ENCODE peak calls at places on chromosomes 7 and 10, in four cellular contexts. K is stomach, E is A549, Y is iPS DF 6.9. J is an unnamed sample.
A peak's percentile ranks its signal among the peaks of the same experiment; 100 is the strongest.

GRCh38 chr7:73533742-73534141 is 11.6 kb upstream of the BAZ1B start:
- DNase-seq in Y (no peak), K (no peak), E (no peak), J (no peak)

GRCh38 chr10:27618906-27619305 is 114.8 kb downstream of the RAB18 start:
- DNase-seq in K (no peak), Y (no peak), E (no peak), J (no peak)

GRCh38 chr10:26810435-26811026 is 50.2 kb downstream of the ABI1 start:
- DNase-seq in K (no peak), Y (no peak), E (peak; percentile 16), J (no peak)

GRCh38 chr7:28419717-28420116 is 7.4 kb downstream of the CREB5 start:
- DNase-seq in E (peak; percentile 47), K (no peak), Y (no peak), J (no peak)

GRCh38 chr10:86411281-86411841 is 44.8 kb upstream of the GRID1 start:
- DNase-seq in Y (no peak), E (peak; percentile 48), K (no peak), J (no peak)

GRCh38 chr7:139619367-139619657 is 95.8 kb downstream of the CLEC2L start:
- DNase-seq in E (no peak), K (no peak), Y (no peak), J (no peak)

GRCh38 chr7:129951076-129952011 is 1.4 kb downstream of the UBE2H start:
- DNase-seq in Y (no peak), E (no peak), K (no peak), J (no peak)

GRCh38 chr7:47526466-47526865 is 55.4 kb downstream of the TNS3 start:
- DNase-seq in E (no peak), K (no peak), Y (no peak), J (no peak)

GRCh38 chr10:70678757-70679489 is 6.6 kb downstream of the ADAMTS14 start:
- DNase-seq in Y (no peak), K (no peak), E (no peak), J (no peak)

GRCh38 chr7:108028111-108028510 is 25.1 kb upstream of the LAMB1 start:
- DNase-seq in Y (no peak), K (peak; percentile 34), E (peak; percentile 92), J (peak; percentile 54)

GRCh38 chr10:72846225-72846624 is 47.3 kb upstream of the OIT3 start:
- DNase-seq in Y (no peak), E (peak; percentile 64), K (no peak), J (no peak)

GRCh38 chr10:95540514-95541052 is 20.6 kb downstream of the SORBS1 start:
- DNase-seq in Y (no peak), K (no peak), E (no peak), J (no peak)

GRCh38 chr7:35424869-35425495 is 171.1 kb upstream of the TBX20 start:
- DNase-seq in K (peak; percentile 65), Y (peak; percentile 31), E (peak; percentile 61), J (peak; percentile 53)

GRCh38 chr7:27409776-27410175 is 167.2 kb downstream of the EVX1 start:
- DNase-seq in K (no peak), Y (no peak), E (no peak), J (no peak)

GRCh38 chr10:72044417-72045041 is 43.8 kb downstream of the SPOCK2 start:
- DNase-seq in E (peak; percentile 43), K (peak; percentile 79), Y (no peak), J (peak; percentile 39)

DNA sequence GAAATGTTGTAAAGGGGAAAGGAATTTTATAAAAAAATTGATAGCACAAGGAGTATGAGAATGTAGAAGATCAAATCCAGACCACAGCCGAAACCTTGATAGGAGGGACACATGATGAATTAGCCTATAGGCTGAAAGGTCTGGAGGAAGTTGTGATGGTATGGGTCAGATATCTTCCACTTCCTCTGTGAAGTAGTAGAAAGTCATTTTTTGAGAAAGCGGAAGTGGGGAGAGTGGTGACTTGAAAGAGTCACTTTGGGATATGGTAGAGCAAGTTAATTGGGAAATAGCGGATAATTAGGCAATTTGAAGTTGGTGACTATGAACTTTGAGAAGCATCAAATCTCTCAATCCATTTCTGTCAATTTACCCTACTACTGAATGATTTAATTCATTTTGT is 99.4 kb downstream of the GRM8 start:
- DNase-seq in E (no peak), Y (no peak), K (no peak), J (no peak)
- H3K9me3 ChIP-seq in E (no peaks in the 10 kb centered on the region), Y (no peaks in the 10 kb centered on the region), K (no peaks in the 10 kb centered on the region), J (no peaks in the 10 kb centered on the region)

DNA sequence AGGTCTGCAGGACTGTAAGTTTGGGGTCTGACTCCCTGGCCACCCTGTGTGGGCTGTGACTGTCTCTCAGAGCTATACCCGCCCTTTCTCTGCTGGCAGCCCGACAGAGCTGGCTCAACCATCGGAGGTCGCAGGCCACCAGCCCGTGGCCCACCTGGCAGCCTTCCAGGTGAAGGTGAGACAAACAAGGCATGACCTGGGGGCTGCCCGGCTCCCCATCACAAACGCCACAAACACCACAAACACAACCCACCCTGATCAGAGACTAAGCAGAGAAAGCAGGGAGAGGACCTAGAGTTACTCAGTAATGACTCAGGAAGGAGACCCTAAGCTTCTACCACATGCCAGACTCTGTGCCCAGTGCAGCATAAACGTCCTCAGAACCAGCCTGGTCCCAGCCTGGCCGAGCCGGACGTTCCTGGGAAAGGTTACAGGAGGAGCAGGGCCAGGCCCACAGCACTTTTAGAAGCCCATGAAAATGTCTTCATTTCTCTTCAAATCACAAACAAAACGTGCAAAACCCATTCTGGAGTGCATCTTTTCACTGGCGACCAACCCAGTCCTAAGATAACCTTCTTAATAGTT is 66.9 kb downstream of the MKI67 start:
- DNase-seq in E (no peak), Y (no peak), K (no peak), J (peak; percentile 16)
- H3K4me1 ChIP-seq in E (no peaks in the 10 kb centered on the region), Y (peaks cover 10% of the 10 kb centered on the region), K (peaks cover 14% of the 10 kb centered on the region), J (no peaks in the 10 kb centered on the region)

GRCh38 chr10:80506189-80506575 is 31.5 kb upstream of the SH2D4B start:
- DNase-seq in E (peak; percentile 93), K (no peak), Y (no peak), J (peak; percentile 79)

GRCh38 chr10:80509108-80509402 is 28.6 kb upstream of the SH2D4B start:
- DNase-seq in K (no peak), E (no peak), Y (no peak), J (no peak)

GRCh38 chr10:80504897-80505465 is 32.7 kb upstream of the SH2D4B start:
- DNase-seq in Y (no peak), K (no peak), E (no peak), J (peak; percentile 57)

GRCh38 chr10:80507484-80507880 is 30.2 kb upstream of the SH2D4B start:
- DNase-seq in Y (no peak), K (no peak), E (peak; percentile 63), J (peak; percentile 85)

DNA sequence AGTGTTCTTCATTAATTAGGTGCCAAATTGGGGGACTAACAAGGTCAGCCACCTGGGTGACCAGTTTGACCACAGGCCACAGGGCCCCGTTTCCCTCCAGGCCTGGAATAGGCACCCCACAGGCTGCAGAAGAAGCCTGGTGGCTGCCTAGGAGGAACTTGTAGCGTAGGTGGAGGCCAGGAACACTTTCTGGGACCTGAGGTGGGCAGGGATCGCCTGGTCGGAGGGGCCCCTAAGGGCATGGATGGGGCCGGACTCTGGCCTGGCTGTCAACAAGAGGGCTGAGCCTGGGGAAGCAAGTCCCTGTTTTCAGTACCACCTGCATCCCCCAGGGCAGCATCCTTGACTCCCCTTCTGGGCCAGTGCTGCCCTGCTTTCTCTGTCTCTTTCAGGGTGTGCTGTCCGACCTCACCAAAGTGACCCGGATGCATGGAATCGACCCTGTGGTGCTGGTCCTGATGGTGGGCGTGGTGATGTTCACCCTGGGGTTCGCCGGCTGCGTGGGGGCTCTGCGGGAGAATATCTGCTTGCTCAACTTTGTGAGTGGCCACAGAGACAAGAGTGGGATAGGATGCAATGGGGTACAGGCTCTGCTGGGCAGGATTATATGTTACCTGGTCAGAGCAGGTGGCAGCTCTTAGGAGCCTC is 30.7 kb upstream of the SH2D4B start:
- DNase-seq in E (no peak), K (no peak), Y (no peak), J (peak; percentile 56)
- H3K4me3 ChIP-seq in E (peak overlapping the region; percentile 8), K (no peak overlapping the region), Y (no peak overlapping the region), J (no peak overlapping the region)

DNA sequence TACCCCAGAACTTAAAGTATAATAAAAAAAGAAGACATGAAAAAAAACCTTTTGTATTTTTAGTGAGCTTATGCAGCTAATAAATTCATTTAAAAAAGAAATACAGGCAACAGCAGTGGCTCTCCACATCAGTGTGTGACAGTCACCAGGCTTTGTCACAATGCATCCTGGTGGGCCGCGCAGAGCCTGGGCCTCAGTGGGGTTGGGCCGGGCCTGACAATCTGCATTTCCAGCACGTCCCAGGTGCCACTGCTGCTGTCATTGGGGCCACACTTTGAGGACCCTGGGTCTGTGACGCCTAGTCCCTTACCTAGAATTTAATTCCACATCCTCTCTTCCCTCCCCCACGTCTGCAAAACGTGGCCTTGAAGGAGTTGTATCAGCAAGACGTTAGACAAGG is 284.5 kb downstream of the ADARB2 start:
- DNase-seq in K (no peak), E (no peak), Y (no peak), J (no peak)
- H3K9me3 ChIP-seq in K (no peaks in the 10 kb centered on the region), E (no peaks in the 10 kb centered on the region), Y (no peaks in the 10 kb centered on the region), J (no peaks in the 10 kb centered on the region)

DNA sequence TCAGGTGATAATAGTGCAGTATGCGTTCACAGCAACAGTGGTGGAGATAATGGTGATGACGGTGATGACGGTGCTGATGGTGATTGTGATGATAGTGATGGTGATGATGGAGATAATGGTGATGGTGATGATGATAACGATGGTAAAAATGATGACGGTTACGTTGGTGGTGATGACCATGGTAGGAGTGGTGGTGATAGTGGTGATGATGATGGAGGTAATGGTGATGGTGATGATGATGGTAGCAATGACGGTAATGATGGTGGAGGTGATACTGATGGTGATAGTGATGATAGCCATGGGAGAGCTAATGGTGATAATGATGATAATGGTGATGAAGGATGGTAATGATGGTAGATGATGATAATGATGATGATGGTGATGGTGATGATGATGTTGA is 45.0 kb downstream of the FAM20C start:
- DNase-seq in K (no peak), E (no peak), Y (no peak), J (no peak)
- H3K4me1 ChIP-seq in K (peaks cover 52% of the 10 kb centered on the region), E (peaks cover 37% of the 10 kb centered on the region), Y (peaks cover 2% of the 10 kb centered on the region), J (peaks cover 22% of the 10 kb centered on the region)

DNA sequence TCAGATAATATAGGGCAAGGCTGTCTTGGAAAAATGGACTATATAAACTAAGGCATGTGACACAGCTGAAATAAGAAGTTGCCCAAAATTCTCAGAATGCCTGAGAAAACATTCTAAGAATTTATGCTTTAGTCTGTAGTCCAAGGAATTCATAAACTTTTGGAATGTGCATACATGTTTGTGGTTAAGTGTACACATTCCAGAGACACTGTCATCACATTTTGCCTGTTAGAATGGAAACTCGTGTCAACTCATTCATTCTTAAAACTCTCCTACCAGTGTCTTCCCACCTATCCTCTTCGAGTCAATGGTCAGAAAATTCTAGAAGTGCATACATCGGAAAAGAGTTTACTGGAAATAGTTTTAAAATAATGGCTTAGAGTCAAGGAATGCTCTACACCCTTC is 1177.8 kb upstream of the C7orf33 start:
- DNase-seq in E (peak; percentile 32), K (no peak), Y (no peak), J (no peak)
- H3K4me3 ChIP-seq in E (no peak overlapping the region), K (no peak overlapping the region), Y (no peak overlapping the region), J (no peak overlapping the region)

GRCh38 chr7:57399972-57400371 is 50.0 kb upstream of the ZNF716 start:
- DNase-seq in E (no peak), K (no peak), Y (no peak), J (no peak)
- H3K9me3 ChIP-seq in E (no peaks in the 10 kb centered on the region), K (peaks cover 58% of the 10 kb centered on the region), Y (peaks cover 14% of the 10 kb centered on the region), J (peaks cover 7% of the 10 kb centered on the region)

GRCh38 chr7:158815471-158816128 is 13.7 kb downstream of the ESYT2 start:
- DNase-seq in Y (no peak), K (no peak), E (no peak), J (no peak)
- H3K4me1 ChIP-seq in Y (peaks cover 6% of the 10 kb centered on the region), K (peaks cover 47% of the 10 kb centered on the region), E (peaks cover 76% of the 10 kb centered on the region), J (peaks cover 69% of the 10 kb centered on the region)

J was measured in Caco-2.